ENCODE peak calls at places on chromosomes 16 and 17, in four cellular contexts. U, N, W and J are unnamed samples.

GRCh38 chr17:9021985-9022552 is 759 bp downstream of the NTN1 start:
- DNase-seq in N (no peak), W (peak; percentile 41), U (no peak), J (no peak)

GRCh38 chr16:15443753-15444152 is 9.4 kb downstream of the BMERB1 start:
- DNase-seq in W (no peak), U (no peak), N (no peak), J (no peak)

GRCh38 chr16:55892821-55893220 is 17.6 kb upstream of the CES5A start:
- DNase-seq in W (no peak), N (no peak), U (no peak), J (no peak)

GRCh38 chr17:79201536-79202227 is 127.1 kb downstream of the ENGASE start:
- DNase-seq in U (no peak), W (no peak), N (no peak), J (no peak)

GRCh38 chr16:50604065-50604418 is 55.8 kb downstream of the NKD1 start:
- DNase-seq in N (no peak), W (no peak), U (no peak), J (no peak)

GRCh38 chr17:47989159-47989558 is 18.2 kb downstream of the CDK5RAP3 start:
- DNase-seq in W (no peak), N (no peak), U (no peak), J (no peak)

GRCh38 chr16:48326937-48327336 is 58.3 kb downstream of the SIAH1 start:
- DNase-seq in N (no peak), W (no peak), U (no peak), J (no peak)

GRCh38 chr17:44959821-44960523 is 8.1 kb downstream of the C1QL1 start:
- DNase-seq in U (no peak), W (peak; percentile 25), N (no peak), J (no peak)

GRCh38 chr16:4309102-4309832 is 6.6 kb upstream of the GLIS2 start:
- DNase-seq in W (no peak), N (no peak), U (no peak), J (no peak)

GRCh38 chr16:81912395-81912794 is 98.9 kb downstream of the SDR42E1 start:
- DNase-seq in U (no peak), N (no peak), W (no peak), J (no peak)

GRCh38 chr17:1860978-1861377 is 31.2 kb downstream of the RPA1 start:
- DNase-seq in N (no peak), U (no peak), W (no peak), J (no peak)

GRCh38 chr16:30813821-30814189 is 26.8 kb upstream of the ZNF629 start:
- DNase-seq in N (no peak), W (no peak), U (no peak), J (no peak)

GRCh38 chr17:63369233-63369632 is 76.9 kb downstream of the CYB561 start:
- DNase-seq in U (no peak), W (no peak), N (no peak), J (no peak)

GRCh38 chr16:15523092-15523541 is 88.7 kb downstream of the BMERB1 start:
- DNase-seq in U (peak; percentile 45), N (peak; percentile 27), W (no peak), J (no peak)

GRCh38 chr17:61400058-61400785 is 579 bp downstream of the TBX2 start:
- DNase-seq in U (no peak), N (no peak), W (peak; percentile 85), J (no peak)

GRCh38 chr17:57045868-57046671 is 39.0 kb upstream of the AKAP1 start:
- DNase-seq in W (peak; percentile 52), N (no peak), U (no peak), J (no peak)

GRCh38 chr17:21171970-21172510 is 41.9 kb downstream of the TMEM11 start:
- DNase-seq in W (no peak), N (no peak), U (no peak), J (no peak)

GRCh38 chr17:49518346-49519078 is 23.4 kb downstream of the NGFR start:
- DNase-seq in N (no peak), U (no peak), W (peak; percentile 20), J (no peak)

GRCh38 chr16:4936181-4936990 is 562 bp downstream of the PPL start:
- DNase-seq in U (no peak), W (peak; percentile 75), N (peak; percentile 39), J (no peak)

GRCh38 chr16:3413730-3414379 is 12.8 kb downstream of the ZNF174 start:
- DNase-seq in N (no peak), W (no peak), U (no peak), J (no peak)

GRCh38 chr17:32330142-32330541 is 11.8 kb downstream of the C17orf75 start:
- DNase-seq in N (no peak), W (no peak), U (no peak), J (no peak)

GRCh38 chr17:37701424-37702020 is 43.3 kb downstream of the HNF1B start:
- DNase-seq in N (peak; percentile 41), W (peak; percentile 24), U (peak; percentile 18), J (no peak)

GRCh38 chr17:74211929-74212261 is 1.5 kb upstream of the TTYH2 start:
- DNase-seq in W (no peak), U (no peak), N (peak; percentile 33), J (no peak)

GRCh38 chr17:74212913-74213791 is at the start of gene TTYH2:
- DNase-seq in U (peak; percentile 81), W (peak; percentile 97), N (peak; percentile 90), J (no peak)

GRCh38 chr17:74212262-74212912 is 984 bp upstream of the TTYH2 start:
- DNase-seq in W (no peak), U (no peak), N (peak; percentile 63), J (no peak)

GRCh38 chr17:74211141-74211928 is 2.0 kb upstream of the TTYH2 start:
- DNase-seq in N (peak; percentile 46), W (no peak), U (no peak), J (no peak)

DNA sequence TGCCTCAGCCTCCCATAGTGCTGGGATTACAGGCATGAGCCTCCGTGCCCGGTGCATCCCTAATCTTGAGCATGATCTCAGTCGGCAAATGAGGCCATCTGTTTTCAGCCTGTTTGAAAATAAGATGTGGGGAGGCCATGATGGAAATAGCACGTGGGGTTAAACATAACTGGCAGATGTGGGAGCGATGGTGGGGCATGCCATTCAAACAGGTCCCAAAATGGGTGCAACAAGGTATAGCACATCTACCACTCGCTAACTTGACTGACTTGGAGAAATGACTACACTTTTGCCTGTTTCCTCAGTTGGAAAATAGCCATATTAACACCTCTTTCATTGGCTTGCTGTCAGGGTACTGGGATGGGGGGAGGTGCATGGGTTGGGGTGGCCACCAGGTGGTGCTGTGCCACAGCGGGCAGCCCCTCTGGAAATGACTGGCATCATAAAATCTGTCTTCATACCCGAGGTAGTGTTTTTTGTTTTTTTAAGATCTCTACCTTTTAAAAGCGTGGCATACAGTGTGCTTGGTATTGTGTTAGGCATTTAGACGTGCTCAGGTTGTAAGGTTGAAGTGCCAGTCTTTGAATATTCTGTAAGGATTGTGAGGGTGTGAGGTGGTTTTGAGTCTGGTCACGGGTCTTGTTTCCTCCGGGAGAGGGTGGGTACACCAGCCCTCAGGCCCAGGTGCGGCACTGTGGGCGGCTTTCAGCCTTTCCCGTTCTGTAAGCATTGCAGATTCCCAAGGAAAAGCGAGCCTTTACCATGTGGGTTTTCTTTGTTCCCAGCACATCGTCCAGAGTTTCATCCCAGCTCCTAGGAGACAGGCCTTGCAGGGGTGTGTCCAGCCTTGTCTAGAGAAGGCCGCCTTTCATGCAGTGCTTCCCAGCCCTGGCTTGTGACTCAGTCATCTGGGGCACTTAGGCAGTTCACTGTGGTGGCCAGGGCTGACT is 2.9 kb upstream of the TTYH2 start:
- DNase-seq in U (peak; percentile 63), W (peak; percentile 94), N (peak; percentile 67), J (no peak)
- TF ChIP-seq POLR2AphosphoS5 in U (peak; percentile 84), W (no peak), N (peak; percentile 70), J (peak; percentile 34)

DNA sequence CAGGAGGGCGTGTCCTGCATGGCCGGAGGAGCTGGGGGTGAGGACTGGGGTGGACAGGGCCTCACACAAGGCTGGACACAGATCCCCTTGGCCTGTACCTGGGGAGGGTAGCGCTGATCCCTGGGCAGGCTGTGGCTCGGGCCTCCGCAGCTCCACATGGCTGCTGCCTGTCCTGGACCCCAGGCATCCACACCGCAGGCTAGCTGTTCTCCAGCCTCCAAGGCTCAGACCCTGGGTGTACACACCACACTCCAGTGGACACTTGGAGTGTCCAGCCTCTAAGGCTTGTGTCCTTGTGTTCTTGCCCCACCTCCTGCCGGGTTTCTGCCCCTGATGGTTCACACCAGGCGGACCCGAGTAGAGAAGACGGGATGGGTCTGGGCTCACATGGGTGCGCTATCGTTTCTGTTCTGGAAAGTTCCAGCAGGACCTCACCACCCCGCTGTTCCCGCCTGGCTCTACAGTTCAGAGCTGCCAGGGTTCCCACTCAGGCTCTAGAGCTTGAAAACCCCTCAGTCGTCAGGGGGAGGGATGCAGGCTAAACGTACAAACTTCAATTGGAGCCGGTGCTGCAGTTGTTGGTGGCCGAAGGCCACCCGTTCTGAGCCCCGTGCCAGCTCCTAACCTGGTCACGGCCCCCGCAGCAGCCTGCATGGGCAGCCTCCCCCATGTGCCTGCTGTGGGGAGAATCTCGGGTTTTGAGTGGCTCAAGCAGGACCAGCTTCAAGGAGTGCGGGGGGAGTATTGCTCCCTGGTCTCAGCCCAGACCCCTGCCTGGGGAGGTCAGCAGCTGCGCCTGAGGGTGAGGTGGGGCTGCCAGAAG is 6.6 kb upstream of the FN3KRP start:
- DNase-seq in N (no peak), W (no peak), U (no peak), J (no peak)
- H3K4me3 ChIP-seq in N (no peak overlapping the region), W (no peak overlapping the region), U (no peak overlapping the region), J (no peak overlapping the region)

DNA sequence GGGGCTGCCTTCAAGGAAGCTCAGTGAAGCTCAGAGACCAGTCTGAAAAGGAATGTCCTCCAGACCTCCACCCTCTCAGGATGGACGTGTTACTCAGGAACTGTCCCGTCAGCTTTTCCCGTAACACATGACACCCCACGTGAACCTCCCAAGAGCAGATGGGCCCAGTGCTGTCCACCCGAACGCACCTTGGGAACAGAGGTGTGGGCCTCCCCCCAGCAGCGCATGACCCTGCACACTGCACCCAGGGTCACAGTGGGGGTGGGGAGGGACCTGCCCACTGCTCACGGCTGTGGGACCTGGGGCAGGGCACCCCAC is 21.9 kb downstream of the SLC7A5 start:
- DNase-seq in W (no peak), U (no peak), N (no peak), J (no peak)
- H3K9ac ChIP-seq in W (no peak overlapping the region), U (no peak overlapping the region), N (no peak overlapping the region), J (no peak overlapping the region)

DNA sequence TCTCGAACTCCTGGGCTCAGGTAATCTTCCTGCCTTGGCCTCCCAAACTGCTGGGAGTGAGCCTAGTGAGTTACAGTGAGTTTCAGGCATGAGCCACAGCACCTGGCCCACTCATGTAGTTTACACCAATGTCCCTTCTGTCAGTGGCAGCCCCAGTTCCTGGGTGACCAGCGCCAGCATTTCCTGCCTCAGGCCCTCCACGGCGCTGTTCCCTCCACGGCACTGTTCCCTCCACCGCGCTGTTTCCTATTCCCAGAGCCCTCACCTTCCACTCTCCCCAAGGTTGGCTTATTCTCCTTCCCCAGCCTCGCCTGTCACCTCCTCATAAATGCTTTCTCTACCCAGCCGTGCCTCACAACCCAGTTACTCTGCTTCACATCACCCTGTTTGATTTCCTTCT is 32.6 kb downstream of the ITGAE start:
- DNase-seq in W (no peak), N (no peak), U (no peak), J (no peak)
- TF ChIP-seq POLR2AphosphoS5 in W (no peak), N (no peak), U (no peak), J (no peak)

GRCh38 chr17:17381438-17382059 is 78.4 kb downstream of the NT5M start:
- DNase-seq in U (no peak), N (no peak), W (no peak), J (no peak)
- H3K4me3 ChIP-seq in U (no peak overlapping the region), N (no peak overlapping the region), W (no peak overlapping the region), J (no peak overlapping the region)